ENCODE peak calls at places on chromosomes 7 and 10, in four cellular contexts. N, U, Y and F are unnamed samples.

GRCh38 chr10:125172694-125173093 is 12.3 kb upstream of the CTBP2 start:
- DNase-seq in Y (no peak), N (no peak), U (no peak), F (no peak)

GRCh38 chr7:41559426-41559825 is 143.5 kb downstream of the INHBA start:
- DNase-seq in U (no peak), Y (no peak), N (no peak), F (no peak)

GRCh38 chr10:38146579-38147333 is 52.6 kb downstream of the ZNF37A start:
- DNase-seq in Y (no peak), N (no peak), U (no peak), F (no peak)

GRCh38 chr7:40881405-40881926 is 746.7 kb downstream of the SUGCT start:
- DNase-seq in N (no peak), U (no peak), Y (no peak), F (no peak)

GRCh38 chr10:109891105-109891504 is 32.2 kb downstream of the XPNPEP1 start:
- DNase-seq in Y (no peak), N (no peak), U (no peak), F (no peak)

GRCh38 chr7:28530175-28531142 is 118.1 kb downstream of the CREB5 start:
- DNase-seq in U (no peak), Y (no peak), N (peak), F (peak)

GRCh38 chr10:27366769-27367168 is 126.2 kb upstream of the ACBD5 start:
- DNase-seq in U (no peak), Y (no peak), N (no peak), F (no peak)

GRCh38 chr10:11539191-11539868 is 72.1 kb downstream of the USP6NL start:
- DNase-seq in U (no peak), N (no peak), Y (no peak), F (no peak)

GRCh38 chr10:110530131-110530831 is 32.6 kb downstream of the DUSP5 start:
- DNase-seq in Y (peak), U (no peak), N (peak), F (no peak)